ENCODE peak calls at places on chromosomes 2 and 18, in five cellular contexts. D is A549, S is K562, L is HepG2, K is GM12878. N is an unnamed sample.

GRCh38 chr18:44679056-44679911 is 1.4 kb upstream of the SETBP1 start:
- DNase-seq in D (peak), S (peak), L (peak), K (no peak), N (peak)

GRCh38 chr2:233990261-233990798 is 60.2 kb upstream of the SPP2 start:
- DNase-seq in D (no peak), S (no peak), L (no peak), K (peak), N (no peak)

GRCh38 chr18:22559414-22560282 is 141.9 kb upstream of the CTAGE1 start:
- DNase-seq in D (peak), S (peak), L (peak), K (no peak), N (peak)

GRCh38 chr2:137961602-137962001 is 2.7 kb upstream of the HNMT start:
- DNase-seq in D (no peak), S (no peak), L (no peak), K (no peak), N (no peak)

GRCh38 chr2:142781146-142781545 is 96.3 kb upstream of the KYNU start:
- DNase-seq in D (no peak), S (no peak), L (no peak), K (no peak), N (no peak)

GRCh38 chr2:222653280-222653679 is 2.6 kb downstream of the FARSB start:
- DNase-seq in D (no peak), S (no peak), L (no peak), K (no peak), N (no peak)

GRCh38 chr2:24365051-24365450 is 4.7 kb upstream of the ITSN2 start:
- DNase-seq in D (no peak), S (peak), L (no peak), K (no peak), N (no peak)

GRCh38 chr2:148928395-148928794 is 53.4 kb downstream of the KIF5C start:
- DNase-seq in D (no peak), S (no peak), L (no peak), K (no peak), N (no peak)

GRCh38 chr18:7902399-7902839 is 335.3 kb downstream of the PTPRM start:
- DNase-seq in D (peak), S (no peak), L (no peak), K (no peak), N (peak)

GRCh38 chr18:48153641-48154481 is 223.4 kb upstream of the SMAD2 start:
- DNase-seq in D (no peak), S (no peak), L (peak), K (no peak), N (no peak)

GRCh38 chr18:48152549-48152948 is 222.1 kb upstream of the SMAD2 start:
- DNase-seq in D (no peak), S (no peak), L (peak), K (no peak), N (no peak)

GRCh38 chr18:48155856-48156255 is 225.4 kb upstream of the SMAD2 start:
- DNase-seq in D (no peak), S (no peak), L (no peak), K (no peak), N (no peak)

GRCh38 chr18:48149020-48149685 is 218.7 kb upstream of the SMAD2 start:
- DNase-seq in D (no peak), S (no peak), L (no peak), K (no peak), N (no peak)

DNA sequence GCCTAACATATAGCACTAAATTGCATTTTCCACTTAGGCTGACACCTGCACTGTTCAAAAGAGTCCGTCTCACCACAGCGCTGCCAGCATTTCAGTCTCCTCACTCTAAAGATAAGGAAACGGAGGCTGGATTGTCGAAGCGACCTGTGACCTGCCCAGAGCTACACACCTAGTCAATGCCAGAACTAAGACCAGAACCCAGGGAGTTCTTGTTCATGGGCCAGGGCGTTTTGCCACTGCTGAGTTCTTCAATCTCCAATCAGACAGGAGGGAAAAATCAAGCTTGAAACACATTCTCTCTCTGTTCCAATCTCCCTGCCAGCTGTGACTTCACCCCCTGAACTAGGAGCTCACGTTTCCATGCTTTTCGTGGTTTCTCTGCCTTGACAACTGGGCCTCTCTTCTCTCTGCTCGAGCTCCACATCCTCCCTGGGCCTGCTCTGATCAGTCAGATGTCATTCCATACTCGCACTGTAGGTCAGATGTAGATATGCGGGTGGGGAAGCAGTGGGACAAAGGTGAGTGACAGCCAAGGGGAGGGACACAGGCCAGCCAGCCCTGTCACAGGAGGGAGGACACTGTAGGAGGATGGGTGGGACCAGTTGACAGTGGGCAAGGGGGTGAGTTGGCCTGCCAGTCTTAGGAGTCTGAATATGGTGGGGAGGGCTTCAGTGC is 221.1 kb upstream of the SMAD2 start:
- DNase-seq in D (no peak), S (no peak), L (no peak), K (no peak), N (no peak)
- TF ChIP-seq JUNB in D (no peak), S (no peak), L (no peak), K (no peak), N (no peak)

GRCh38 chr2:74373189-74373588 is 6.9 kb downstream of the DCTN1 start:
- DNase-seq in D (no peak), S (no peak), L (no peak), K (no peak), N (peak)
- TF ChIP-seq JUNB in D (no peak), S (no peak), L (no peak), K (no peak), N (no peak)

GRCh38 chr18:31273812-31274527 is 44.0 kb upstream of the DSG1 start:
- DNase-seq in D (no peak), S (no peak), L (peak), K (no peak), N (no peak)
- TF ChIP-seq JUNB in D (no peak), S (no peak), L (no peak), K (no peak), N (no peak)

GRCh38 chr2:43826305-43827250 is 12.1 kb downstream of the ABCG5 start:
- DNase-seq in D (no peak), S (no peak), L (no peak), K (no peak), N (no peak)

GRCh38 chr2:43837033-43837432 is 1.6 kb downstream of the ABCG5 start:
- DNase-seq in D (no peak), S (no peak), L (no peak), K (no peak), N (no peak)

GRCh38 chr2:43832457-43832856 is 6.2 kb downstream of the ABCG5 start:
- DNase-seq in D (no peak), S (no peak), L (no peak), K (no peak), N (peak)

GRCh38 chr2:43825841-43826240 is 12.8 kb downstream of the ABCG5 start:
- DNase-seq in D (no peak), S (no peak), L (no peak), K (no peak), N (no peak)

GRCh38 chr2:43831438-43832294 is 7.0 kb downstream of the ABCG5 start:
- DNase-seq in D (no peak), S (no peak), L (no peak), K (no peak), N (peak)
- TF ChIP-seq JUNB in D (no peak), S (no peak), L (no peak), K (no peak), N (no peak)

DNA sequence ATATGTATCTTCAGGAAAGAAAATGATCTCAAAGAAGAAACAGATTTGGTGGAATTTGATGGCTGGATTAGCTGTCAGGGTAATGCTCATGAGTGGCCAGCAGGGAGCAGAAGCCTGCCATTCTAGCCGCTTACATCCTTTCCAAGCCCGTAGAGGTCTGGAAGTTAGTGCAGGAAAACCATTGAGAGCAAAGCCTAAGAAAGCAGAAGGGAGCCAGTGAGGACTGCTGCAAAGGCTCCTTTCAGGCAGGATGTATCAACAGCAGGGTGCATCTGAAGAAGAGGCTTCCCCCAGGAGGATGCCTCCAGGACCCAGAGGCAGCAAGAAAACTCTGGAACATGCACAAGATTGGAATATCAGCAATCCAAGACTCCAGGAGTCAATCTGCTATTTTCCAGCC is 22.9 kb upstream of the LBH start:
- DNase-seq in D (peak), S (peak), L (peak), K (no peak), N (peak)
- TF ChIP-seq JUNB in D (no peak), S (no peak), L (no peak), K (no peak), N (no peak)

GRCh38 chr2:146584316-146584715 is 1260.5 kb upstream of the ACVR2A start:
- DNase-seq in D (no peak), S (no peak), L (no peak), K (no peak), N (no peak)

GRCh38 chr2:146576301-146576700 is 1268.5 kb upstream of the ACVR2A start:
- DNase-seq in D (no peak), S (no peak), L (no peak), K (no peak), N (no peak)

GRCh38 chr2:146579154-146579930 is 1265.5 kb upstream of the ACVR2A start:
- DNase-seq in D (peak), S (no peak), L (peak), K (no peak), N (no peak)
- TF ChIP-seq JUNB in D (no peak), S (no peak), L (no peak), K (no peak), N (no peak)

GRCh38 chr18:59246796-59247195 is 26.5 kb downstream of the RAX start:
- DNase-seq in D (no peak), S (no peak), L (no peak), K (no peak), N (no peak)
- TF ChIP-seq JUNB in D (no peak), S (no peak), L (no peak), K (no peak), N (no peak)

GRCh38 chr2:100675855-100676254 is 113.1 kb downstream of the PDCL3 start:
- DNase-seq in D (no peak), S (no peak), L (no peak), K (no peak), N (no peak)
- TF ChIP-seq JUNB in D (no peak), S (no peak), L (no peak), K (no peak), N (no peak)

GRCh38 chr2:231869704-231870103 is 56.5 kb downstream of the NPPC start:
- DNase-seq in D (no peak), S (no peak), L (no peak), K (no peak), N (no peak)
- TF ChIP-seq JUNB in D (no peak), S (no peak), L (no peak), K (no peak), N (no peak)

DNA sequence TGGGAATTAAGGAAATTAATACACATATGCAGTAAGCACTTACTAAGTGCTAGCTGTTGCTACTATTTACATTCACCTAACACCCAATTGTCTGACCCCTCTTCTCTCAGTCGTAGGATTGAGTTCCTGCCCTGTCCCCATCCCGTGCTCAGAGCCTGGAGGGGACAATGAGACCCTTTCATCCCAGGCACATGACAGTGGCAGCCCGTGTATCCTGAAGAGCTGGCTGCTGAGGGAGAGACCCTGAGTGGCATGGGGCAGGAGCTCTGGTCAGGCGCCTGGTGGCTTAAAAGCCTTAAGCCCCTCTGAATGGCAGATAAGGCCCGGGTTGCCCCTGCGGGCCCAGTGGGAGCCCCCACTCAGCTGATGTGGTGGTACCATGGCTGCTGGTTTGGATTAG is 99.0 kb downstream of the DYSF start:
- DNase-seq in D (no peak), S (no peak), L (no peak), K (no peak), N (no peak)
- TF ChIP-seq JUNB in D (no peak), S (no peak), L (no peak), K (no peak), N (no peak)

N was measured in GM23338.